ENCODE peak calls at places on chromosomes 6 and 20, in six cellular contexts. Z, E, M, O, U and X are unnamed samples.

GRCh38 chr6:43373252-43373875 is 3.9 kb upstream of the ZNF318 start:
- DNase-seq in U (no peak), O (no peak), Z (no peak), E (no peak), M (no peak), X (no peak)

GRCh38 chr6:126337323-126337722 is 2.6 kb upstream of the CENPW start:
- DNase-seq in E (no peak), Z (no peak), O (no peak), U (peak), M (no peak), X (no peak)

GRCh38 chr6:27468334-27468733 is 4.6 kb downstream of the ZNF184 start:
- DNase-seq in U (peak), E (no peak), M (no peak), Z (no peak), O (no peak), X (no peak)

GRCh38 chr6:1821188-1822183 is 211.8 kb downstream of the FOXC1 start:
- DNase-seq in O (peak), E (no peak), U (no peak), Z (no peak), M (no peak), X (no peak)

GRCh38 chr6:132279592-132280139 is 121.6 kb downstream of the MOXD1 start:
- DNase-seq in M (peak), O (peak), E (peak), U (peak), Z (peak), X (peak)

GRCh38 chr20:19515074-19515473 is 243.0 kb upstream of the RIN2 start:
- DNase-seq in U (no peak), Z (no peak), E (no peak), M (no peak), O (no peak), X (no peak)

GRCh38 chr6:108838101-108838717 is 10.0 kb upstream of the ARMC2 start:
- DNase-seq in U (no peak), O (no peak), Z (no peak), E (peak), M (no peak), X (no peak)

GRCh38 chr6:88013015-88013414 is 34.6 kb upstream of the SPACA1 start:
- DNase-seq in E (no peak), O (no peak), U (no peak), Z (no peak), M (no peak), X (no peak)

GRCh38 chr20:8527998-8528397 is 395.9 kb downstream of the PLCB1 start:
- DNase-seq in Z (peak), O (no peak), M (no peak), E (no peak), U (peak), X (no peak)

GRCh38 chr6:148952147-148953041 is 205.6 kb downstream of the UST start:
- DNase-seq in M (no peak), U (no peak), O (no peak), Z (no peak), E (no peak), X (no peak)

GRCh38 chr20:38870733-38871559 is 55.3 kb upstream of the FAM83D start:
- DNase-seq in M (no peak), Z (no peak), O (no peak), E (no peak), U (no peak), X (no peak)

GRCh38 chr6:21967282-21967681 is 329.6 kb downstream of the PRL start:
- DNase-seq in M (no peak), U (no peak), O (no peak), Z (no peak), E (no peak), X (no peak)

GRCh38 chr20:22371843-22372242 is 212.5 kb downstream of the FOXA2 start:
- DNase-seq in O (no peak), U (no peak), M (no peak), E (no peak), Z (no peak), X (no peak)

GRCh38 chr6:163419413-163420314 is 5.1 kb downstream of the QKI start:
- DNase-seq in O (no peak), U (no peak), Z (no peak), E (no peak), M (no peak), X (no peak)